ENCODE peak calls at places on chromosomes 6 and 20, in nine cellular contexts. C, M, F, A, S, D, N, B and O are unnamed samples.

GRCh38 chr6:84151669-84152068 is 75.8 kb downstream of the CEP162 start:
- DNase-seq in N (no peak), D (no peak), S (no peak), F (no peak), M (no peak), B (peak; percentile 8), A (no peak), C (no peak), O (no peak)

GRCh38 chr6:157135691-157136090 is 187.6 kb downstream of the TMEM242 start:
- DNase-seq in B (no peak), M (no peak), C (peak; percentile 49), N (no peak), S (no peak), D (no peak), A (no peak), F (no peak), O (no peak)

GRCh38 chr20:8431538-8432434 is 299.7 kb downstream of the PLCB1 start:
- DNase-seq in B (no peak), S (no peak), C (peak; percentile 60), M (peak; percentile 14), F (no peak), N (peak; percentile 83), A (peak; percentile 70), D (no peak), O (peak; percentile 83)

GRCh38 chr6:77180367-77180766 is 282.9 kb downstream of the HTR1B start:
- DNase-seq in B (no peak), S (no peak), F (no peak), D (no peak), C (peak; percentile 15), M (no peak), A (no peak), N (no peak), O (no peak)

GRCh38 chr6:170461556-170462365 is 91.3 kb downstream of the PSMB1 start:
- DNase-seq in D (no peak), S (no peak), B (no peak), N (no peak), A (no peak), C (no peak), F (no peak), M (no peak), O (no peak)

GRCh38 chr20:14207591-14207990 is 129.8 kb downstream of the FLRT3 start:
- DNase-seq in M (no peak), C (no peak), S (no peak), A (no peak), F (no peak), N (no peak), B (no peak), D (no peak), O (no peak)

GRCh38 chr6:19789100-19789805 is 47.9 kb upstream of the ID4 start:
- DNase-seq in A (no peak), M (no peak), D (no peak), F (no peak), N (no peak), S (no peak), B (no peak), C (no peak), O (no peak)

GRCh38 chr20:4876731-4877130 is 124.6 kb downstream of the SLC23A2 start:
- DNase-seq in S (no peak), N (no peak), A (no peak), F (no peak), B (no peak), D (no peak), M (no peak), C (no peak), O (no peak)

GRCh38 chr6:100506651-100507050 is 41.9 kb upstream of the SIM1 start:
- DNase-seq in M (no peak), A (no peak), C (peak; percentile 53), N (no peak), F (no peak), D (no peak), B (no peak), S (no peak), O (no peak)